ENCODE peak calls at places on chromosome 10, in four cellular contexts. B is mammary epithelial cell, I is cardiac fibroblast, U is cardiac muscle cell. P is an unnamed sample.

GRCh38 chr10:106555599-106555998 is 608.9 kb downstream of the SORCS1 start:
- DNase-seq in U (no peak), I (peak; percentile 13), B (no peak), P (peak; percentile 47)

GRCh38 chr10:122254831-122255230 is 16.3 kb upstream of the BTBD16 start:
- DNase-seq in I (no peak), B (no peak), U (no peak), P (no peak)

GRCh38 chr10:84214612-84215235 is 10.6 kb downstream of the LRIT2 start:
- DNase-seq in I (no peak), B (peak; percentile 26), U (peak; percentile 6), P (peak; percentile 9)

GRCh38 chr10:119401671-119402395 is 140.7 kb downstream of the RGS10 start:
- DNase-seq in I (peak; percentile 89), U (peak; percentile 78), B (peak; percentile 77), P (peak; percentile 95)

GRCh38 chr10:102119417-102120141 is 589 bp downstream of the LDB1 start:
- DNase-seq in U (peak; percentile 80), I (peak; percentile 88), B (peak; percentile 72), P (peak; percentile 81)

GRCh38 chr10:718143-718700 is 28.8 kb upstream of the DIP2C start:
- DNase-seq in B (no peak), I (peak; percentile 6), U (no peak), P (no peak)

GRCh38 chr10:14190702-14191101 is 140.0 kb downstream of the FRMD4A start:
- DNase-seq in B (no peak), U (no peak), I (no peak), P (no peak)

GRCh38 chr10:125124907-125125306 is 35.5 kb downstream of the CTBP2 start:
- DNase-seq in U (no peak), I (peak; percentile 45), B (no peak), P (no peak)

GRCh38 chr10:95650232-95650631 is 6.3 kb downstream of the ALDH18A1 start:
- DNase-seq in B (no peak), U (no peak), I (no peak), P (no peak)

GRCh38 chr10:86659721-86660438 is 5.5 kb downstream of the OPN4 start:
- DNase-seq in I (no peak), U (no peak), B (no peak), P (no peak)

GRCh38 chr10:6108631-6109443 is 20.0 kb downstream of the RBM17 start:
- DNase-seq in I (peak; percentile 57), U (peak; percentile 57), B (peak; percentile 14), P (peak; percentile 65)

GRCh38 chr10:76302936-76303656 is 871.7 kb downstream of the LRMDA start:
- DNase-seq in U (peak; percentile 33), I (peak; percentile 34), B (no peak), P (peak; percentile 29)

GRCh38 chr10:71285180-71285545 is 33.9 kb upstream of the SLC29A3 start:
- DNase-seq in U (peak; percentile 50), B (peak; percentile 9), I (peak; percentile 49), P (peak; percentile 59)

GRCh38 chr10:101829561-101830315 is 11.5 kb upstream of the OGA start:
- DNase-seq in I (peak; percentile 36), U (peak; percentile 51), B (no peak), P (peak; percentile 67)

GRCh38 chr10:86168256-86168655 is 198.3 kb downstream of the GRID1 start:
- DNase-seq in B (no peak), I (no peak), U (no peak), P (no peak)

GRCh38 chr10:63055705-63056104 is 77.4 kb upstream of the NRBF2 start:
- DNase-seq in U (no peak), I (no peak), B (peak; percentile 6), P (no peak)

GRCh38 chr10:77637474-77637985 is at the start of gene KCNMA1:
- DNase-seq in U (no peak), I (no peak), B (peak; percentile 50), P (no peak)

GRCh38 chr10:5606864-5607263 is 59.5 kb downstream of the ASB13 start:
- DNase-seq in I (no peak), U (no peak), B (no peak), P (no peak)

GRCh38 chr10:13048762-13049161 is 47.2 kb upstream of the CCDC3 start:
- DNase-seq in I (no peak), U (no peak), B (no peak), P (no peak)

GRCh38 chr10:23897267-23897666 is 311.7 kb upstream of the KIAA1217 start:
- DNase-seq in B (no peak), I (no peak), U (no peak), P (no peak)

GRCh38 chr10:6583447-6583846 is 3.4 kb upstream of the PRKCQ start:
- DNase-seq in I (no peak), U (no peak), B (no peak), P (no peak)

GRCh38 chr10:91201213-91201996 is 19.1 kb upstream of the PCGF5 start:
- DNase-seq in B (no peak), U (peak; percentile 14), I (no peak), P (peak; percentile 62)

GRCh38 chr10:84924131-84924530 is 595.7 kb downstream of the CCSER2 start:
- DNase-seq in I (no peak), U (no peak), B (no peak), P (no peak)

DNA sequence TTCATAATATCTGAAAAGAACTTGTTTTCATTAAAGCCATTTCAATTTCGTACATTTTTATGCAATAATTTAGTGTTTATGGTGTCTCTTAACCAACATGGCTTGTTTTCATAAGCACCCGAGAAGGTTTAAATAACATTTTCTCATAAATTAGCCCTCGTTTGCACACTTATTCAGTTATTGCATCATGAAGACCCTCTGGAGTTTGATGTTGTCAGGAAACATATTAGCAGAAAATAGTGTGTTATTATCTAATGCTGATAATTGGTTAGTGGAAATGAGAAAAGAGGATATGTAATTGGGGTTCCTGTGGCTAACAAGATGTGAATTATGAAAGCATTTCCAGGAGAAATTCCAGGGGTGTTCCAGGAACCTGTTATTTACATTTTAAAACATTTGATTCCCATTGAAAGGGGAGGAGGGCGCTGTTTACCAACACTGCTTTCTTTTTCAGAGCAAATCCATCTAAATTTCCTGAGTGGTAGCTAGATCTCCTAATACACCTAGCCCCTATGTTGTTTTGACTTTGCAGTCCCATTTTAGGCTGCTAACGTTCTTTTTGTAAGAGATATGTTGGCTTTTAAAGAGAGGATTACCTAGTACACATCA is 130.7 kb downstream of the TCF7L2 start:
- DNase-seq in I (peak; percentile 23), B (no peak), U (no peak), P (no peak)
- TF ChIP-seq CTCF in I (peak; percentile 2), B (no peak), U (peak; percentile 9), P (peak; percentile 36)

GRCh38 chr10:74871595-74872382 is 45.4 kb downstream of the KAT6B start:
- DNase-seq in U (no peak), B (peak; percentile 88), I (no peak), P (no peak)

GRCh38 chr10:74877899-74878298 is 51.5 kb downstream of the KAT6B start:
- DNase-seq in B (no peak), I (no peak), U (no peak), P (no peak)

GRCh38 chr10:74875966-74876365 is 49.6 kb downstream of the KAT6B start:
- DNase-seq in B (no peak), I (no peak), U (no peak), P (no peak)

GRCh38 chr10:74873803-74874452 is 47.5 kb downstream of the KAT6B start:
- DNase-seq in U (no peak), I (no peak), B (no peak), P (no peak)

GRCh38 chr10:74874649-74875048 is 48.2 kb downstream of the KAT6B start:
- DNase-seq in I (no peak), U (no peak), B (no peak), P (no peak)
- H3K4me3 ChIP-seq in I (no peak overlapping the region), U (no peak overlapping the region), B (no peak overlapping the region), P (no peak overlapping the region)

GRCh38 chr10:8829592-8829991 is 775.1 kb downstream of the GATA3 start:
- DNase-seq in I (no peak), B (peak; percentile 90), U (no peak), P (no peak)
- TF ChIP-seq CTCF in I (no peak), B (no peak), U (no peak), P (no peak)

GRCh38 chr10:50415292-50415691 is 164.0 kb upstream of the ASAH2 start:
- DNase-seq in B (no peak), U (no peak), I (no peak), P (no peak)

GRCh38 chr10:50417486-50417905 is 166.2 kb upstream of the ASAH2 start:
- DNase-seq in I (peak; percentile 40), U (no peak), B (no peak), P (no peak)

GRCh38 chr10:50416181-50416824 is 165.0 kb upstream of the ASAH2 start:
- DNase-seq in U (no peak), I (peak; percentile 41), B (no peak), P (peak; percentile 54)

GRCh38 chr10:50417906-50418697 is 166.8 kb upstream of the ASAH2 start:
- DNase-seq in I (peak; percentile 89), B (peak; percentile 91), U (peak; percentile 85), P (peak; percentile 84)

DNA sequence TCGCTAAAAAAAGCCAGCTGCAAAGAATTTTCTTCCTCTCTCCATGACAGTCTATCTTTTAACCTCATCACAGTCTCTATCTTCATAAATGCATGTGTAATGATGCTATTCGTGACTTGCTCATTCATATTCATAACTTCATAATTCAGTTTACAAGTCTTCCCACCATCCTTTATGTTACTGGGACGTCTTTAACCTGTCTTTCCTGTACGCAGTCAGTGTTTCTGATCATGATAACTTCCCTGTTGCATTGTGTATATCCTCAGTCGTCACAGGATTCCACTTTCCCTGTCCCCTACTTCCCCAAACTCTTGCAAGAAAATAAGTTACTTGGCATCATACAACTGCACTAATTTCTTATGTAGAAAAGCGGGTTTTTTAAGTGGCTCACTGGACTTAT is 165.6 kb upstream of the ASAH2 start:
- DNase-seq in B (no peak), U (no peak), I (peak; percentile 14), P (no peak)
- H3K4me3 ChIP-seq in B (peak overlapping the region; percentile 91), U (no peak overlapping the region), I (no peak overlapping the region), P (peak overlapping the region; percentile 9)

DNA sequence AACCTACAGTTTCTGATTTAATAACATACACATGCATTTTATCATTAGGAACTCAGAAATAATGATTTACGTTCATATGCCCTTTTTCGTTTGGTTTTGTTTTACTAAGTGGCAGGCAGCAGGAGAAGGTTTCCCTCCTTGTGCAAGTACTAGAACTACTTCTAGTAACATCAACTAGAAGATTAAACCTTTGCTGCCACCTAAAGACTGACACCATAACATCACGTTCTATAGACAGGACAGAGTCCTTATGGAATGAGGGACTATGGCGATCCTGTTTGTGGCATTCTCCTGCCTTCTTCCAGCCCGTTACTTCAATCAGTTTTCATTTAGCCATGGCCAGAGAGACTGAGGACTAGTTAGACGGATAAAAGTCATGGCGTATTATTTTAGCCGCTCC is 53.2 kb downstream of the GAD2 start:
- DNase-seq in I (peak; percentile 35), U (peak; percentile 40), B (no peak), P (peak; percentile 8)
- TF ChIP-seq CTCF in I (no peak), U (peak; percentile 24), B (no peak), P (no peak)

P was measured in choroid plexus epithelial cell.